ENCODE peak calls at places on chromosomes 3 and 15, in eight cellular contexts. V is GM19239; X is kidney; K is GF-D8; Z is activated naive CD4-positive, alpha-beta T cell; J is HTR-8/SVneo; Y is activated CD8-positive, alpha-beta memory T cell treated with anti-CD3 and anti-CD28 coated beads for 48 hours; I is tibial artery. L is an unnamed sample.

GRCh38 chr3:115792206-115792955 is 169.1 kb downstream of the GAP43 start:
- DNase-seq in Z (peak; percentile 25), V (peak; percentile 32), Y (no peak), I (no peak), K (no peak), J (no peak), X (no peak), L (no peak)

GRCh38 chr3:125357032-125357658 is 18.0 kb downstream of the ZNF148 start:
- DNase-seq in K (peak; percentile 34), Z (peak; percentile 60), X (peak; percentile 81), I (peak; percentile 78), V (peak; percentile 64), Y (no peak), J (no peak), L (peak; percentile 79)

GRCh38 chr15:55402707-55403106 is 5.5 kb downstream of the CCPG1 start:
- DNase-seq in Y (no peak), X (no peak), I (no peak), K (no peak), V (no peak), J (no peak), Z (no peak), L (no peak)

GRCh38 chr3:141498592-141499223 is 11.9 kb downstream of the RASA2 start:
- DNase-seq in Z (peak; percentile 58), K (peak; percentile 99), X (peak; percentile 43), J (no peak), Y (peak; percentile 70), V (no peak), I (no peak), L (no peak)

GRCh38 chr15:71302861-71303410 is 187.7 kb downstream of the THSD4 start:
- DNase-seq in V (no peak), I (no peak), J (no peak), K (no peak), X (no peak), Z (no peak), Y (no peak), L (no peak)

GRCh38 chr3:112101946-112102345 is 15.8 kb downstream of the C3orf52 start:
- DNase-seq in K (no peak), Z (no peak), X (no peak), Y (no peak), I (no peak), V (no peak), J (peak; percentile 37), L (no peak)

GRCh38 chr15:99361541-99362185 is 110.4 kb downstream of the LRRC28 start:
- DNase-seq in V (no peak), Y (no peak), Z (no peak), I (no peak), K (no peak), J (no peak), X (no peak), L (no peak)

GRCh38 chr15:70569718-70570231 is 193.6 kb downstream of the UACA start:
- DNase-seq in I (no peak), K (no peak), J (no peak), Y (no peak), Z (no peak), X (no peak), V (no peak), L (no peak)

GRCh38 chr15:59646271-59646670 is 11.0 kb downstream of the GTF2A2 start:
- DNase-seq in J (no peak), K (no peak), I (no peak), V (no peak), X (no peak), Y (no peak), Z (no peak), L (no peak)

GRCh38 chr3:28290863-28291300 is 49.5 kb downstream of the CMC1 start:
- DNase-seq in I (no peak), X (no peak), Z (no peak), J (no peak), V (no peak), K (peak; percentile 2), Y (no peak), L (no peak)

GRCh38 chr3:85681906-85682305 is 723.1 kb downstream of the CADM2 start:
- DNase-seq in J (no peak), K (no peak), Z (no peak), X (no peak), Y (no peak), V (no peak), I (no peak), L (no peak)